ENCODE peak calls at places on chromosomes 7 and 10, in four cellular contexts. H is K562, M is HL-60, K is GM12878. R is an unnamed sample.

GRCh38 chr7:111018960-111019835 is 71.7 kb upstream of the LRRN3 start:
- DNase-seq in H (no peak), M (no peak), K (no peak), R (no peak)

GRCh38 chr7:31603076-31603475 is 83.9 kb upstream of the PPP1R17 start:
- DNase-seq in H (no peak), M (no peak), K (no peak), R (no peak)

GRCh38 chr7:23136216-23136615 is 30.6 kb downstream of the KLHL7 start:
- DNase-seq in H (no peak), M (no peak), K (no peak), R (no peak)

GRCh38 chr7:31734456-31734855 is 47.4 kb downstream of the PPP1R17 start:
- DNase-seq in H (no peak), M (no peak), K (no peak), R (no peak)

GRCh38 chr7:17680026-17680425 is 260.3 kb downstream of the SNX13 start:
- DNase-seq in H (no peak), M (peak), K (no peak), R (no peak)

GRCh38 chr10:75145590-75145989 is 34.1 kb downstream of the SAMD8 start:
- DNase-seq in H (no peak), M (peak), K (no peak), R (no peak)

GRCh38 chr7:66016131-66016461 is 34.1 kb upstream of the GUSB start:
- DNase-seq in H (no peak), M (no peak), K (no peak), R (no peak)

GRCh38 chr10:2949948-2950354 is 117.4 kb upstream of the PFKP start:
- DNase-seq in H (no peak), M (no peak), K (peak), R (no peak)

GRCh38 chr10:102426803-102427287 is 5.5 kb downstream of the CUEDC2 start:
- DNase-seq in H (no peak), M (no peak), K (no peak), R (no peak)

GRCh38 chr10:28302012-28302667 is 724 bp downstream of the MPP7 start:
- DNase-seq in H (peak), M (no peak), K (no peak), R (no peak)

GRCh38 chr10:28304032-28304571 is 1.2 kb upstream of the MPP7 start:
- DNase-seq in H (no peak), M (no peak), K (no peak), R (no peak)

GRCh38 chr10:28305551-28305950 is 2.7 kb upstream of the MPP7 start:
- DNase-seq in H (no peak), M (peak), K (no peak), R (no peak)

GRCh38 chr10:28300027-28300426 is 2.8 kb downstream of the MPP7 start:
- DNase-seq in H (peak), M (no peak), K (no peak), R (no peak)

GRCh38 chr10:28302668-28303488 is at the start of gene MPP7:
- DNase-seq in H (peak), M (peak), K (peak), R (peak)
- TF ChIP-seq SPI1 in H (no peak), M (no peak), K (no peak), R (no peak)

DNA sequence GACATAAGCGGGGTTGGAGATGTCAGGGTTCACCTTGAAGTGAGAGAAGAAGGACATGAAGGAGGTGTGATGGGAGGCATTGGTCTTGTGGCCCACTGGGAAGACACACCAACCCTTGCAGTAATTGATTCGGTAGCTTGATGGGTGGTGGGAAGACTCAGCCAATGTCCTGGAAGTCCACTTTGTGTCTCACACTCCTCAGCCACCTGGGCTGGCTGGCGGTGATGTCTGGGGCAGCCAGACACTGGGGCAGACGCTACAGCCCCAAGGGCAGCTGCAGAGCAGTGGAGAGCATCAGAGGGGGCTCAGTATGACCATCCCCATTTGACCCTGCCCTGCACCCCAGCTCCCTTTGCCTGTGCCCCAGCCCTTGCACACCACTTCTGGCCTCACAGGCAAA is 16.7 kb upstream of the DRGX start:
- DNase-seq in H (no peak), M (no peak), K (no peak), R (no peak)
- TF ChIP-seq SPI1 in H (no peak), M (no peak), K (no peak), R (no peak)

GRCh38 chr7:115840702-115841101 is 189.9 kb downstream of the TFEC start:
- DNase-seq in H (no peak), M (no peak), K (no peak), R (no peak)

GRCh38 chr7:115850774-115851173 is 179.8 kb downstream of the TFEC start:
- DNase-seq in H (no peak), M (no peak), K (no peak), R (no peak)

DNA sequence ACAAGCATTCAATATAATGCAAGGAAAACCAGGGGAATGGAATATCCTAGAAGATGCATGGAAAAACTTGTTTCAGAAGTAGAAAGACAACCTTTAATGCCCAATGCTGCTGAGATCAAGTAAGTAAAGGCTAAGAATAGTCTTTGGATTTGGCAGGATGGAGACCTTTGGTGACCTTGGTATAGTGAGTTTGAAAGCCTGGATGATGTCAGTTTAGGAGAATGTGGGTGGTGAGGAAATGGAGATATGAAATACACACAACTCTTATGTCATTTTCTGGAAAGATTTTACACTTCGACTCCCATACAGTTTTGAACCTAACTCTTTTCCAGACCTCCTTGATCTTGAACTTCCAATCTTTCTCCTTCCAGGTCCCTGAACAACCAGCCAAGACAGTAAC is 185.7 kb downstream of the TFEC start:
- DNase-seq in H (no peak), M (no peak), K (no peak), R (no peak)
- TF ChIP-seq SPI1 in H (no peak), M (no peak), K (no peak), R (no peak)

GRCh38 chr10:21638681-21639080 is 104.6 kb downstream of the MLLT10 start:
- DNase-seq in H (no peak), M (no peak), K (no peak), R (no peak)
- TF ChIP-seq SPI1 in H (no peak), M (no peak), K (no peak), R (no peak)

GRCh38 chr7:33982425-33982786 is 77.1 kb downstream of the BMPER start:
- DNase-seq in H (no peak), M (no peak), K (no peak), R (no peak)

GRCh38 chr7:33979300-33979806 is 74.0 kb downstream of the BMPER start:
- DNase-seq in H (no peak), M (no peak), K (no peak), R (no peak)

GRCh38 chr7:33979807-33980355 is 74.5 kb downstream of the BMPER start:
- DNase-seq in H (no peak), M (no peak), K (no peak), R (no peak)

GRCh38 chr7:33981221-33981620 is 75.9 kb downstream of the BMPER start:
- DNase-seq in H (no peak), M (no peak), K (no peak), R (no peak)

DNA sequence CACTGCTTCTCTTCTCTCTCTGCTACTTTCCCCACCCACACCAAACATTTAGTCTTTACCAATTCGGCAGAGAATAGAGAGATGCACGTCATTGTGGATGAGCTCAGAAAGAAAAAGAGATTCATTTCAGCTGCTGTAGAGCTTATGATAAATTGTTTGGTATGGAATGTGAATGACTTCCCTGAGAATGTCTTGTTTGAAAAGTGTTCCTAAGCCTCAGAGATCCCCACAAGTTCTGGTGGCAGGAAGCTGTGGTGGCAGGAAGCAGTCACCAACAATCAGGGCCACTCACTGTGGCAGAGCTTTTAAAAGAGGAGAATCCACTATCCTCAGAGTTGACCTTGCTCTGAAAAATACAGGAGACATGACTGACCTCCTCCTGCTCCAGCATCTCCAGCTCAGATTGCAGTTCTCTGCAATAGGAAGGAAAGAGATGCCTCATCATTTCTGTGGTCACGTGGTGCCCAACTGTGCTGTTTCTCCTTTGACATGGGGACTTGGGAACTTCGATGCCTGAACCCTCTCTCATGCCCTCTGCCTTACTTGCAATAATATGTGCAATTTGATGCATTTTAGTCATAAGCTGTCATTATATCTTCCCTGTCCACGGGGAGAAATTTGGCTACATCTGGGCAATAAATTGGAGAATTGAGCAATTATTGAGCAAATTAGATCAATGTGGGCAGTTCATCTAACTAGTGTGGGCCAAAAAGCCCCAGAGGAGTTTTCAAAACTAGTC is 76.5 kb downstream of the BMPER start:
- DNase-seq in H (no peak), M (no peak), K (no peak), R (no peak)
- TF ChIP-seq SPI1 in H (no peak), M (no peak), K (no peak), R (no peak)

GRCh38 chr10:69988094-69988493 is 64.6 kb upstream of the MACROH2A2 start:
- DNase-seq in H (no peak), M (no peak), K (no peak), R (no peak)
- TF ChIP-seq SPI1 in H (no peak), M (no peak), K (no peak), R (no peak)

GRCh38 chr7:13986208-13986607 is 3.3 kb downstream of the ETV1 start:
- DNase-seq in H (no peak), M (no peak), K (no peak), R (no peak)
- TF ChIP-seq SPI1 in H (no peak), M (no peak), K (no peak), R (no peak)

DNA sequence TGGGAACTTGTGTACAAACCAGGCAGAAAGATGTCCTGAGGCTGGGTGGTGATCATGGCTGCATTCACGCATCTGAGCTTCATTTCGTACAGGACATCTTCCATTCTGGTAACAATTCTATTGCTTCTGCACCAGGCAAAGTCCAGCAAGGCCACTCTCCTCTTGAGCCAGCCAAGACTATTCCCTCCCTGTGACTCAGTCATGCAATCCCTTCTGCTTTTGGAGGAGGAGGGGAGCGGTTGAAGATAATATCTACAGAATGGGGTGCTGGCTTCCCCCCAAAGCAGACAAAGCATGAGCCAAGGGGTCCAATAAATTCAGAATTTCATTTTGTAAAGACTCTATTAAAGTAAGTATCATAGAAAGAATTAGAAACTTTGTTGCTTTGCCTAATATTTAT is 374.6 kb downstream of the PHTF2 start:
- DNase-seq in H (no peak), M (no peak), K (no peak), R (no peak)
- TF ChIP-seq SPI1 in H (no peak), M (no peak), K (no peak), R (no peak)

DNA sequence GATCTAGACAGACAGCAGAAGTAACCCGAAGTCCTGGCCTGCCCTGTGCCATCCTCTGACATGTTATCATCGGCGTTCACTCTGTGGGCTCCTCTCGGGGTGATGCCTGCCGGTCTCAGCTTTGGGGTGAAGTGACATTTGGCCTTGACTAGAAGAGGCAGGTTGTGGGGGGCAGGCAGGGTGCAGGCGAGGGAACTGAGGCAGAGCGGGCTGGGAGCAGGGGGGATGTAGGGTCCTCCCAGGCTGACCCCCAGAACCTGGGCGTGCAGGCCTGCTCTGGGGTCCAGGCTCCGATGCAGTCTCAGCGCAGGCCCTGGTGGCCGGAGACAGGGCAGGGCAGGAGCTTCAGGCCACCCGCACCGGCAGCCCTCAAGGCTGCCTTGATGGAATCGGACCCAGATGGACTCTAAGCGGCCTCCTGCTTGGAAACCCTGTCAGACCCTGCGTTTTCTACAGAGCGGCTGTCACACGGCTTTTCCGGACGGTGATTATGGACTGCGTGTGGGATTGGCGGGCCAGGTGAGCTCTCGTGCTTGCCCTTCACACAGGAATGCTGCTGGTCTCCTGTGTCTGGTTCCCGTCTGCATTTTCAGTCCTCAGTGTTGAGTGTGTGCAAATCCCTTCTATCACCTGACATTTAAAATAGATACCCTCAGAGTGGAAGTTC is 842 bp upstream of the JAKMIP3 start:
- DNase-seq in H (no peak), M (no peak), K (no peak), R (no peak)
- TF ChIP-seq SPI1 in H (no peak), M (no peak), K (no peak), R (no peak)

R was measured in GM12891.